ENCODE peak calls at places on chromosomes 2 and 18, in nine cellular contexts. F, O, J, R, B, G, A, M and E are unnamed samples.

GRCh38 chr2:135473567-135473966 is 57.5 kb downstream of the ZRANB3 start:
- DNase-seq in F (peak; percentile 3), O (no peak), J (no peak), R (peak; percentile 27), B (peak; percentile 66), G (peak; percentile 16), A (peak; percentile 45), M (no peak), E (peak; percentile 58)

GRCh38 chr18:49668583-49669290 is 106.9 kb downstream of the LIPG start:
- DNase-seq in F (no peak), O (no peak), J (no peak), R (no peak), B (no peak), G (no peak), A (peak; percentile 57), M (peak; percentile 38), E (no peak)

GRCh38 chr2:188326669-188327301 is 35.1 kb downstream of the GULP1 start:
- DNase-seq in F (no peak), O (no peak), J (no peak), R (no peak), B (no peak), G (peak; percentile 6), A (no peak), M (no peak), E (no peak)

GRCh38 chr2:6506311-6507258 is 359.1 kb downstream of the CMPK2 start:
- DNase-seq in F (no peak), O (no peak), J (no peak), R (peak; percentile 16), B (no peak), G (peak; percentile 1), A (no peak), M (no peak), E (peak; percentile 61)

GRCh38 chr2:128727914-128728313 is 409.2 kb upstream of the HS6ST1 start:
- DNase-seq in F (no peak), O (no peak), J (no peak), R (no peak), B (no peak), G (peak; percentile 54), A (no peak), M (peak; percentile 37), E (peak; percentile 28)

GRCh38 chr18:22332590-22332989 is 85.1 kb downstream of the CTAGE1 start:
- DNase-seq in F (no peak), O (no peak), J (no peak), R (no peak), B (no peak), G (no peak), A (peak; percentile 91), M (no peak), E (no peak)

GRCh38 chr2:143802871-143803650 is 673.8 kb downstream of the ARHGAP15 start:
- DNase-seq in F (no peak), O (no peak), J (no peak), R (no peak), B (no peak), G (no peak), A (no peak), M (no peak), E (no peak)

GRCh38 chr2:187978341-187978740 is 313.3 kb upstream of the GULP1 start:
- DNase-seq in F (no peak), O (no peak), J (no peak), R (no peak), B (no peak), G (no peak), A (no peak), M (no peak), E (no peak)

GRCh38 chr18:55301196-55301540 is 286.8 kb downstream of the TCF4 start:
- DNase-seq in F (no peak), O (no peak), J (no peak), R (no peak), B (no peak), G (no peak), A (no peak), M (no peak), E (peak; percentile 11)